ENCODE peak calls at places on chromosomes 2 and 18, in ten cellular contexts. One of them, this sample, is unnamed.

GRCh38 chr2:63735931-63736820 is 105.5 kb upstream of the UGP2 start:
- DNase-seq in CD4-positive, alpha-beta memory T cell: no peak
- DNase-seq in A549: no peak
- DNase-seq in SJSA1: no peak
- DNase-seq in AG10803: peak
- DNase-seq in lower lobe of right lung: no peak
- DNase-seq in PC-3: peak
- DNase-seq in fibroblast of the aortic adventitia: peak
- DNase-seq in body of pancreas: no peak
- DNase-seq in adipocyte: peak
- DNase-seq in this sample: peak

GRCh38 chr2:95348609-95349567 is 51.7 kb downstream of the KCNIP3 start:
- DNase-seq in CD4-positive, alpha-beta memory T cell: no peak
- DNase-seq in A549: no peak
- DNase-seq in SJSA1: peak
- DNase-seq in AG10803: peak
- DNase-seq in lower lobe of right lung: no peak
- DNase-seq in PC-3: no peak
- DNase-seq in fibroblast of the aortic adventitia: peak
- DNase-seq in body of pancreas: no peak
- DNase-seq in adipocyte: peak
- DNase-seq in this sample: no peak

GRCh38 chr2:40016151-40016885 is 237.3 kb upstream of the THUMPD2 start:
- DNase-seq in CD4-positive, alpha-beta memory T cell: no peak
- DNase-seq in A549: no peak
- DNase-seq in SJSA1: no peak
- DNase-seq in AG10803: peak
- DNase-seq in lower lobe of right lung: no peak
- DNase-seq in PC-3: no peak
- DNase-seq in fibroblast of the aortic adventitia: no peak
- DNase-seq in body of pancreas: no peak
- DNase-seq in adipocyte: peak
- DNase-seq in this sample: no peak

GRCh38 chr2:45777996-45778719 is 126.7 kb downstream of the PRKCE start:
- DNase-seq in CD4-positive, alpha-beta memory T cell: no peak
- DNase-seq in A549: no peak
- DNase-seq in SJSA1: no peak
- DNase-seq in AG10803: no peak
- DNase-seq in lower lobe of right lung: no peak
- DNase-seq in PC-3: peak
- DNase-seq in fibroblast of the aortic adventitia: no peak
- DNase-seq in body of pancreas: no peak
- DNase-seq in adipocyte: no peak
- DNase-seq in this sample: no peak

GRCh38 chr18:46577546-46577945 is 79.5 kb downstream of the LOXHD1 start:
- DNase-seq in CD4-positive, alpha-beta memory T cell: no peak
- DNase-seq in A549: no peak
- DNase-seq in SJSA1: no peak
- DNase-seq in AG10803: no peak
- DNase-seq in lower lobe of right lung: no peak
- DNase-seq in PC-3: no peak
- DNase-seq in fibroblast of the aortic adventitia: no peak
- DNase-seq in body of pancreas: no peak
- DNase-seq in adipocyte: no peak
- DNase-seq in this sample: no peak

GRCh38 chr2:119126650-119127049 is 31.9 kb downstream of the C1QL2 start:
- DNase-seq in CD4-positive, alpha-beta memory T cell: no peak
- DNase-seq in A549: peak
- DNase-seq in SJSA1: peak
- DNase-seq in AG10803: no peak
- DNase-seq in lower lobe of right lung: peak
- DNase-seq in PC-3: no peak
- DNase-seq in fibroblast of the aortic adventitia: no peak
- DNase-seq in body of pancreas: peak
- DNase-seq in adipocyte: no peak
- DNase-seq in this sample: no peak

GRCh38 chr2:12982149-12982584 is 265.4 kb downstream of the TRIB2 start:
- DNase-seq in CD4-positive, alpha-beta memory T cell: no peak
- DNase-seq in A549: no peak
- DNase-seq in SJSA1: no peak
- DNase-seq in AG10803: peak
- DNase-seq in lower lobe of right lung: no peak
- DNase-seq in PC-3: no peak
- DNase-seq in fibroblast of the aortic adventitia: peak
- DNase-seq in body of pancreas: no peak
- DNase-seq in adipocyte: peak
- DNase-seq in this sample: peak

GRCh38 chr2:138722316-138722715 is 57.9 kb downstream of the NXPH2 start:
- DNase-seq in CD4-positive, alpha-beta memory T cell: no peak
- DNase-seq in A549: no peak
- DNase-seq in SJSA1: no peak
- DNase-seq in AG10803: peak
- DNase-seq in lower lobe of right lung: no peak
- DNase-seq in PC-3: peak
- DNase-seq in fibroblast of the aortic adventitia: no peak
- DNase-seq in body of pancreas: no peak
- DNase-seq in adipocyte: peak
- DNase-seq in this sample: no peak

GRCh38 chr2:218658671-218659257 is 659 bp downstream of the ZNF142 start:
- DNase-seq in CD4-positive, alpha-beta memory T cell: peak
- DNase-seq in A549: peak
- DNase-seq in SJSA1: no peak
- DNase-seq in AG10803: peak
- DNase-seq in lower lobe of right lung: no peak
- DNase-seq in PC-3: peak
- DNase-seq in fibroblast of the aortic adventitia: peak
- DNase-seq in body of pancreas: peak
- DNase-seq in adipocyte: peak
- DNase-seq in this sample: no peak

GRCh38 chr2:44952143-44952805 is 10.8 kb downstream of the SIX3 start:
- DNase-seq in CD4-positive, alpha-beta memory T cell: no peak
- DNase-seq in A549: peak
- DNase-seq in SJSA1: no peak
- DNase-seq in AG10803: peak
- DNase-seq in lower lobe of right lung: peak
- DNase-seq in PC-3: peak
- DNase-seq in fibroblast of the aortic adventitia: peak
- DNase-seq in body of pancreas: peak
- DNase-seq in adipocyte: peak
- DNase-seq in this sample: no peak

GRCh38 chr2:84959045-84959493 is 11.9 kb upstream of the KCMF1 start:
- DNase-seq in CD4-positive, alpha-beta memory T cell: no peak
- DNase-seq in A549: peak
- DNase-seq in SJSA1: peak
- DNase-seq in AG10803: peak
- DNase-seq in lower lobe of right lung: no peak
- DNase-seq in PC-3: peak
- DNase-seq in fibroblast of the aortic adventitia: peak
- DNase-seq in body of pancreas: peak
- DNase-seq in adipocyte: peak
- DNase-seq in this sample: no peak

GRCh38 chr2:79223539-79223938 is 64.0 kb upstream of the REG3A start:
- DNase-seq in CD4-positive, alpha-beta memory T cell: no peak
- DNase-seq in A549: no peak
- DNase-seq in SJSA1: no peak
- DNase-seq in AG10803: no peak
- DNase-seq in lower lobe of right lung: no peak
- DNase-seq in PC-3: no peak
- DNase-seq in fibroblast of the aortic adventitia: no peak
- DNase-seq in body of pancreas: no peak
- DNase-seq in adipocyte: no peak
- DNase-seq in this sample: no peak

GRCh38 chr2:155250800-155251199 is 552.3 kb downstream of the KCNJ3 start:
- DNase-seq in CD4-positive, alpha-beta memory T cell: no peak
- DNase-seq in A549: no peak
- DNase-seq in SJSA1: no peak
- DNase-seq in AG10803: no peak
- DNase-seq in lower lobe of right lung: no peak
- DNase-seq in PC-3: peak
- DNase-seq in fibroblast of the aortic adventitia: no peak
- DNase-seq in body of pancreas: no peak
- DNase-seq in adipocyte: no peak
- DNase-seq in this sample: no peak
- H3K4me3 ChIP-seq in CD4-positive, alpha-beta memory T cell: no peak
- H3K4me3 ChIP-seq in A549: no peak
- H3K4me3 ChIP-seq in SJSA1: no peak
- H3K4me3 ChIP-seq in AG10803: no peak
- H3K4me3 ChIP-seq in lower lobe of right lung: no peak
- H3K4me3 ChIP-seq in PC-3: no peak
- H3K4me3 ChIP-seq in fibroblast of the aortic adventitia: no peak
- H3K4me3 ChIP-seq in body of pancreas: no peak
- H3K4me3 ChIP-seq in adipocyte: no peak
- H3K4me3 ChIP-seq in this sample: no peak

GRCh38 chr2:70888925-70889715 is 46.6 kb upstream of the ATP6V1B1 start:
- DNase-seq in CD4-positive, alpha-beta memory T cell: no peak
- DNase-seq in A549: no peak
- DNase-seq in SJSA1: no peak
- DNase-seq in AG10803: no peak
- DNase-seq in lower lobe of right lung: no peak
- DNase-seq in PC-3: no peak
- DNase-seq in fibroblast of the aortic adventitia: no peak
- DNase-seq in body of pancreas: no peak
- DNase-seq in adipocyte: no peak
- DNase-seq in this sample: no peak
- H3K4me3 ChIP-seq in CD4-positive, alpha-beta memory T cell: no peak
- H3K4me3 ChIP-seq in A549: no peak
- H3K4me3 ChIP-seq in SJSA1: no peak
- H3K4me3 ChIP-seq in AG10803: no peak
- H3K4me3 ChIP-seq in lower lobe of right lung: no peak
- H3K4me3 ChIP-seq in PC-3: no peak
- H3K4me3 ChIP-seq in fibroblast of the aortic adventitia: no peak
- H3K4me3 ChIP-seq in body of pancreas: no peak
- H3K4me3 ChIP-seq in adipocyte: no peak
- H3K4me3 ChIP-seq in this sample: no peak

GRCh38 chr2:83594841-83595720 is 864.0 kb downstream of the SUCLG1 start:
- DNase-seq in CD4-positive, alpha-beta memory T cell: no peak
- DNase-seq in A549: no peak
- DNase-seq in SJSA1: no peak
- DNase-seq in AG10803: peak
- DNase-seq in lower lobe of right lung: no peak
- DNase-seq in PC-3: no peak
- DNase-seq in fibroblast of the aortic adventitia: peak
- DNase-seq in body of pancreas: no peak
- DNase-seq in adipocyte: peak
- DNase-seq in this sample: peak

GRCh38 chr2:83602753-83603152 is 856.3 kb downstream of the SUCLG1 start:
- DNase-seq in CD4-positive, alpha-beta memory T cell: no peak
- DNase-seq in A549: no peak
- DNase-seq in SJSA1: no peak
- DNase-seq in AG10803: no peak
- DNase-seq in lower lobe of right lung: no peak
- DNase-seq in PC-3: no peak
- DNase-seq in fibroblast of the aortic adventitia: no peak
- DNase-seq in body of pancreas: no peak
- DNase-seq in adipocyte: no peak
- DNase-seq in this sample: no peak

GRCh38 chr2:83594261-83594660 is 864.8 kb downstream of the SUCLG1 start:
- DNase-seq in CD4-positive, alpha-beta memory T cell: no peak
- DNase-seq in A549: no peak
- DNase-seq in SJSA1: no peak
- DNase-seq in AG10803: peak
- DNase-seq in lower lobe of right lung: no peak
- DNase-seq in PC-3: no peak
- DNase-seq in fibroblast of the aortic adventitia: no peak
- DNase-seq in body of pancreas: no peak
- DNase-seq in adipocyte: peak
- DNase-seq in this sample: peak

GRCh38 chr2:83596592-83597339 is 862.3 kb downstream of the SUCLG1 start:
- DNase-seq in CD4-positive, alpha-beta memory T cell: no peak
- DNase-seq in A549: no peak
- DNase-seq in SJSA1: no peak
- DNase-seq in AG10803: peak
- DNase-seq in lower lobe of right lung: no peak
- DNase-seq in PC-3: no peak
- DNase-seq in fibroblast of the aortic adventitia: no peak
- DNase-seq in body of pancreas: no peak
- DNase-seq in adipocyte: peak
- DNase-seq in this sample: peak
- H3K4me3 ChIP-seq in CD4-positive, alpha-beta memory T cell: no peak
- H3K4me3 ChIP-seq in A549: no peak
- H3K4me3 ChIP-seq in SJSA1: no peak
- H3K4me3 ChIP-seq in AG10803: no peak
- H3K4me3 ChIP-seq in lower lobe of right lung: no peak
- H3K4me3 ChIP-seq in PC-3: no peak
- H3K4me3 ChIP-seq in fibroblast of the aortic adventitia: no peak
- H3K4me3 ChIP-seq in body of pancreas: no peak
- H3K4me3 ChIP-seq in adipocyte: no peak
- H3K4me3 ChIP-seq in this sample: no peak

GRCh38 chr18:22827216-22827615 is 105.9 kb upstream of the RBBP8 start:
- DNase-seq in CD4-positive, alpha-beta memory T cell: no peak
- DNase-seq in A549: no peak
- DNase-seq in SJSA1: no peak
- DNase-seq in AG10803: peak
- DNase-seq in lower lobe of right lung: no peak
- DNase-seq in PC-3: peak
- DNase-seq in fibroblast of the aortic adventitia: peak
- DNase-seq in body of pancreas: no peak
- DNase-seq in adipocyte: peak
- DNase-seq in this sample: no peak

GRCh38 chr18:22822841-22823508 is 110.2 kb upstream of the RBBP8 start:
- DNase-seq in CD4-positive, alpha-beta memory T cell: no peak
- DNase-seq in A549: no peak
- DNase-seq in SJSA1: no peak
- DNase-seq in AG10803: no peak
- DNase-seq in lower lobe of right lung: no peak
- DNase-seq in PC-3: no peak
- DNase-seq in fibroblast of the aortic adventitia: no peak
- DNase-seq in body of pancreas: no peak
- DNase-seq in adipocyte: no peak
- DNase-seq in this sample: no peak

GRCh38 chr18:22826726-22827125 is 106.4 kb upstream of the RBBP8 start:
- DNase-seq in CD4-positive, alpha-beta memory T cell: no peak
- DNase-seq in A549: no peak
- DNase-seq in SJSA1: no peak
- DNase-seq in AG10803: no peak
- DNase-seq in lower lobe of right lung: no peak
- DNase-seq in PC-3: peak
- DNase-seq in fibroblast of the aortic adventitia: peak
- DNase-seq in body of pancreas: no peak
- DNase-seq in adipocyte: no peak
- DNase-seq in this sample: no peak

GRCh38 chr18:22817844-22818243 is 115.3 kb upstream of the RBBP8 start:
- DNase-seq in CD4-positive, alpha-beta memory T cell: no peak
- DNase-seq in A549: no peak
- DNase-seq in SJSA1: no peak
- DNase-seq in AG10803: no peak
- DNase-seq in lower lobe of right lung: no peak
- DNase-seq in PC-3: peak
- DNase-seq in fibroblast of the aortic adventitia: peak
- DNase-seq in body of pancreas: no peak
- DNase-seq in adipocyte: no peak
- DNase-seq in this sample: no peak

DNA sequence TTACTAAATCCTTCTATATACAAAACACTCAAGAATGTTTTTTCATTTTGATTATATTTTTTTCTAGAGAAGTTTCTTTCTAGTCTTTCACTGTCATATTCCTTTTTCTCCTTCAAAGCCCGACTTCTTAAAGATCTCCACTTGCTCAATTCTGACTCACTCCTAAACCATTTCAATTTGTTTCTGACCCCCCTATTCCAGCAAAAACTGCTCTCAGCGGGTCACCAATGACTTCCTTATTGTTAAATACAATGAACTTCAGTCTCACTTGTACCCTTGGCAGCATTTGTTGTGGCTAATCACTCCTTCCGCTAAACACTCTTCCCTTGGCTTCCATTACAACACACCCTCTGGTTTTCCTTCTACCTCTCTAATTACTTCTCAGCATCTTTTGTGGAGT is 111.1 kb upstream of the RBBP8 start:
- DNase-seq in CD4-positive, alpha-beta memory T cell: no peak
- DNase-seq in A549: no peak
- DNase-seq in SJSA1: no peak
- DNase-seq in AG10803: peak
- DNase-seq in lower lobe of right lung: no peak
- DNase-seq in PC-3: peak
- DNase-seq in fibroblast of the aortic adventitia: peak
- DNase-seq in body of pancreas: no peak
- DNase-seq in adipocyte: peak
- DNase-seq in this sample: no peak
- H3K4me3 ChIP-seq in CD4-positive, alpha-beta memory T cell: no peak
- H3K4me3 ChIP-seq in A549: no peak
- H3K4me3 ChIP-seq in SJSA1: no peak
- H3K4me3 ChIP-seq in AG10803: no peak
- H3K4me3 ChIP-seq in lower lobe of right lung: no peak
- H3K4me3 ChIP-seq in PC-3: no peak
- H3K4me3 ChIP-seq in fibroblast of the aortic adventitia: no peak
- H3K4me3 ChIP-seq in body of pancreas: no peak
- H3K4me3 ChIP-seq in adipocyte: no peak
- H3K4me3 ChIP-seq in this sample: no peak